ENCODE peak calls at places on chromosome 13, in nine cellular contexts. I is suprapubic skin; U is Caco-2; V is anterior cingulate cortex; Z is dermis microvascular lymphatic vessel endothelial cell; S is skeletal muscle cell; W is B cell; P is transverse colon; K is stimulated activated CD8-positive, alpha-beta memory T cell treated with anti-CD3 and anti-CD28 coated beads, Interleukin-2, amount 100 ng/mL, for 48 hours. J is an unnamed sample.
A peak's percentile ranks its signal among the peaks of the same experiment; 100 is the strongest.

GRCh38 chr13:96075953-96076543 is 13.9 kb upstream of the HS6ST3 start:
- DNase-seq in Z (peak; percentile 7), W (no peak), K (no peak), I (no peak), P (no peak), U (peak; percentile 41), V (no peak), S (no peak), J (no peak)

GRCh38 chr13:111387945-111388600 is 67.6 kb downstream of the TEX29 start:
- DNase-seq in S (no peak), K (no peak), W (no peak), U (no peak), Z (no peak), V (no peak), P (no peak), I (peak; percentile 55), J (no peak)

GRCh38 chr13:34340534-34340933 is 522.6 kb downstream of the RFC3 start:
- DNase-seq in I (no peak), K (no peak), Z (no peak), P (no peak), V (no peak), U (no peak), W (no peak), S (peak; percentile 47), J (no peak)

GRCh38 chr13:41008349-41008980 is 10.7 kb downstream of the ELF1 start:
- DNase-seq in I (no peak), S (peak; percentile 56), Z (no peak), U (no peak), K (no peak), V (no peak), P (no peak), W (no peak), J (peak; percentile 42)

GRCh38 chr13:41065098-41065497 is 3.8 kb downstream of the WBP4 start:
- DNase-seq in S (peak; percentile 66), V (no peak), U (no peak), W (no peak), Z (no peak), K (no peak), I (no peak), P (no peak), J (peak; percentile 46)

GRCh38 chr13:46668302-46668720 is 115.3 kb downstream of the LRCH1 start:
- DNase-seq in V (no peak), U (no peak), S (peak; percentile 78), Z (peak; percentile 89), I (no peak), K (no peak), P (no peak), W (no peak), J (peak; percentile 76)

GRCh38 chr13:49343731-49344130 is 96.0 kb downstream of the CDADC1 start:
- DNase-seq in Z (no peak), U (peak; percentile 66), P (no peak), K (no peak), S (no peak), I (no peak), V (no peak), W (no peak), J (no peak)

GRCh38 chr13:43687038-43687437 is 99.7 kb downstream of the ENOX1 start:
- DNase-seq in V (no peak), S (no peak), U (no peak), K (no peak), P (no peak), I (no peak), Z (no peak), W (no peak), J (no peak)

GRCh38 chr13:45332831-45333219 is 8.2 kb downstream of the TPT1 start:
- DNase-seq in I (no peak), P (no peak), W (no peak), V (no peak), S (no peak), U (no peak), K (no peak), Z (no peak), J (no peak)

GRCh38 chr13:91381371-91381770 is 17.1 kb upstream of the GPC5 start:
- DNase-seq in U (no peak), P (no peak), Z (no peak), I (no peak), V (no peak), W (no peak), S (peak; percentile 8), K (no peak), J (no peak)

GRCh38 chr13:51643882-51644281 is 59.6 kb downstream of the WDFY2 start:
- DNase-seq in V (no peak), W (no peak), K (no peak), Z (no peak), S (peak; percentile 90), U (no peak), P (no peak), I (no peak), J (peak; percentile 76)

J was measured in AG09309.